ENCODE peak calls at places on chromosomes 3 and 15, in ten cellular contexts. One of them, this sample, is unnamed.

GRCh38 chr15:93086791-93087190 is 2.2 kb downstream of the RGMA start:
- DNase-seq in cardiac muscle cell: no peak
- DNase-seq in cardiac septum: no peak
- DNase-seq in activated T-cell treated with anti-CD3 and anti-CD28 coated beads for 1 hour: no peak
- DNase-seq in H54: no peak
- DNase-seq in activated naive CD8-positive, alpha-beta T cell treated with anti-CD3 and anti-CD28 coated beads, Interleukin-2, amount 50 U/mL, for 16 hours: no peak
- DNase-seq in PC-3: no peak
- DNase-seq in renal cortical epithelial cell: no peak
- DNase-seq in hippocampal formation: no peak
- DNase-seq in activated CD4-positive, alpha-beta T cell treated with anti-CD3 and anti-CD28 coated beads, Interleukin-2, amount 50 U/mL, for 1 hour: no peak
- DNase-seq in this sample: no peak

GRCh38 chr3:61954097-61954528 is 392.7 kb downstream of the PTPRG start:
- DNase-seq in hippocampal formation: no peak
- DNase-seq in activated CD4-positive, alpha-beta T cell treated with anti-CD3 and anti-CD28 coated beads, Interleukin-2, amount 50 U/mL, for 1 hour: no peak
- DNase-seq in cardiac muscle cell: peak
- DNase-seq in activated naive CD8-positive, alpha-beta T cell treated with anti-CD3 and anti-CD28 coated beads, Interleukin-2, amount 50 U/mL, for 16 hours: no peak
- DNase-seq in H54: no peak
- DNase-seq in cardiac septum: no peak
- DNase-seq in activated T-cell treated with anti-CD3 and anti-CD28 coated beads for 1 hour: no peak
- DNase-seq in PC-3: no peak
- DNase-seq in renal cortical epithelial cell: no peak
- DNase-seq in this sample: peak

GRCh38 chr3:124520970-124521369 is 209.3 kb upstream of the UMPS start:
- DNase-seq in renal cortical epithelial cell: peak
- DNase-seq in activated T-cell treated with anti-CD3 and anti-CD28 coated beads for 1 hour: no peak
- DNase-seq in activated CD4-positive, alpha-beta T cell treated with anti-CD3 and anti-CD28 coated beads, Interleukin-2, amount 50 U/mL, for 1 hour: no peak
- DNase-seq in cardiac muscle cell: no peak
- DNase-seq in PC-3: peak
- DNase-seq in hippocampal formation: no peak
- DNase-seq in H54: no peak
- DNase-seq in activated naive CD8-positive, alpha-beta T cell treated with anti-CD3 and anti-CD28 coated beads, Interleukin-2, amount 50 U/mL, for 16 hours: no peak
- DNase-seq in cardiac septum: no peak
- DNase-seq in this sample: peak

GRCh38 chr3:42492508-42493080 is 9.8 kb upstream of the VIPR1 start:
- DNase-seq in hippocampal formation: no peak
- DNase-seq in activated CD4-positive, alpha-beta T cell treated with anti-CD3 and anti-CD28 coated beads, Interleukin-2, amount 50 U/mL, for 1 hour: no peak
- DNase-seq in renal cortical epithelial cell: no peak
- DNase-seq in PC-3: no peak
- DNase-seq in activated naive CD8-positive, alpha-beta T cell treated with anti-CD3 and anti-CD28 coated beads, Interleukin-2, amount 50 U/mL, for 16 hours: no peak
- DNase-seq in cardiac septum: peak
- DNase-seq in H54: no peak
- DNase-seq in cardiac muscle cell: no peak
- DNase-seq in activated T-cell treated with anti-CD3 and anti-CD28 coated beads for 1 hour: no peak
- DNase-seq in this sample: no peak

GRCh38 chr15:100890850-100891249 is 11.2 kb downstream of the ALDH1A3 start:
- DNase-seq in H54: no peak
- DNase-seq in PC-3: peak
- DNase-seq in activated CD4-positive, alpha-beta T cell treated with anti-CD3 and anti-CD28 coated beads, Interleukin-2, amount 50 U/mL, for 1 hour: no peak
- DNase-seq in hippocampal formation: no peak
- DNase-seq in renal cortical epithelial cell: no peak
- DNase-seq in activated naive CD8-positive, alpha-beta T cell treated with anti-CD3 and anti-CD28 coated beads, Interleukin-2, amount 50 U/mL, for 16 hours: no peak
- DNase-seq in cardiac septum: peak
- DNase-seq in cardiac muscle cell: no peak
- DNase-seq in activated T-cell treated with anti-CD3 and anti-CD28 coated beads for 1 hour: no peak
- DNase-seq in this sample: no peak

GRCh38 chr15:42239528-42240245 is 31.6 kb upstream of the VPS39 start:
- DNase-seq in H54: no peak
- DNase-seq in cardiac muscle cell: no peak
- DNase-seq in cardiac septum: no peak
- DNase-seq in activated CD4-positive, alpha-beta T cell treated with anti-CD3 and anti-CD28 coated beads, Interleukin-2, amount 50 U/mL, for 1 hour: no peak
- DNase-seq in activated naive CD8-positive, alpha-beta T cell treated with anti-CD3 and anti-CD28 coated beads, Interleukin-2, amount 50 U/mL, for 16 hours: no peak
- DNase-seq in activated T-cell treated with anti-CD3 and anti-CD28 coated beads for 1 hour: no peak
- DNase-seq in renal cortical epithelial cell: no peak
- DNase-seq in PC-3: no peak
- DNase-seq in hippocampal formation: no peak
- DNase-seq in this sample: no peak

GRCh38 chr3:186516645-186517044 is 27.5 kb downstream of the CRYGS start:
- DNase-seq in cardiac muscle cell: no peak
- DNase-seq in activated CD4-positive, alpha-beta T cell treated with anti-CD3 and anti-CD28 coated beads, Interleukin-2, amount 50 U/mL, for 1 hour: no peak
- DNase-seq in H54: no peak
- DNase-seq in hippocampal formation: no peak
- DNase-seq in cardiac septum: no peak
- DNase-seq in renal cortical epithelial cell: no peak
- DNase-seq in activated T-cell treated with anti-CD3 and anti-CD28 coated beads for 1 hour: no peak
- DNase-seq in activated naive CD8-positive, alpha-beta T cell treated with anti-CD3 and anti-CD28 coated beads, Interleukin-2, amount 50 U/mL, for 16 hours: no peak
- DNase-seq in PC-3: no peak
- DNase-seq in this sample: no peak

GRCh38 chr3:88189361-88189810 is 39.6 kb downstream of the C3orf38 start:
- DNase-seq in H54: no peak
- DNase-seq in activated naive CD8-positive, alpha-beta T cell treated with anti-CD3 and anti-CD28 coated beads, Interleukin-2, amount 50 U/mL, for 16 hours: no peak
- DNase-seq in cardiac septum: no peak
- DNase-seq in renal cortical epithelial cell: no peak
- DNase-seq in hippocampal formation: no peak
- DNase-seq in activated T-cell treated with anti-CD3 and anti-CD28 coated beads for 1 hour: no peak
- DNase-seq in cardiac muscle cell: no peak
- DNase-seq in PC-3: no peak
- DNase-seq in activated CD4-positive, alpha-beta T cell treated with anti-CD3 and anti-CD28 coated beads, Interleukin-2, amount 50 U/mL, for 1 hour: no peak
- DNase-seq in this sample: peak

GRCh38 chr3:190261740-190262139 is 60.5 kb downstream of the CLDN1 start:
- DNase-seq in H54: no peak
- DNase-seq in cardiac septum: no peak
- DNase-seq in PC-3: no peak
- DNase-seq in activated naive CD8-positive, alpha-beta T cell treated with anti-CD3 and anti-CD28 coated beads, Interleukin-2, amount 50 U/mL, for 16 hours: no peak
- DNase-seq in activated CD4-positive, alpha-beta T cell treated with anti-CD3 and anti-CD28 coated beads, Interleukin-2, amount 50 U/mL, for 1 hour: no peak
- DNase-seq in activated T-cell treated with anti-CD3 and anti-CD28 coated beads for 1 hour: no peak
- DNase-seq in hippocampal formation: no peak
- DNase-seq in cardiac muscle cell: no peak
- DNase-seq in renal cortical epithelial cell: peak
- DNase-seq in this sample: peak

GRCh38 chr15:99014803-99015676 is 7.4 kb upstream of the PGPEP1L start:
- DNase-seq in renal cortical epithelial cell: peak
- DNase-seq in H54: peak
- DNase-seq in hippocampal formation: no peak
- DNase-seq in PC-3: peak
- DNase-seq in cardiac muscle cell: peak
- DNase-seq in activated naive CD8-positive, alpha-beta T cell treated with anti-CD3 and anti-CD28 coated beads, Interleukin-2, amount 50 U/mL, for 16 hours: no peak
- DNase-seq in cardiac septum: peak
- DNase-seq in activated T-cell treated with anti-CD3 and anti-CD28 coated beads for 1 hour: peak
- DNase-seq in activated CD4-positive, alpha-beta T cell treated with anti-CD3 and anti-CD28 coated beads, Interleukin-2, amount 50 U/mL, for 1 hour: peak
- DNase-seq in this sample: peak

GRCh38 chr15:31461375-31461774 is 134.7 kb downstream of the KLF13 start:
- DNase-seq in renal cortical epithelial cell: no peak
- DNase-seq in hippocampal formation: no peak
- DNase-seq in cardiac muscle cell: no peak
- DNase-seq in activated naive CD8-positive, alpha-beta T cell treated with anti-CD3 and anti-CD28 coated beads, Interleukin-2, amount 50 U/mL, for 16 hours: no peak
- DNase-seq in H54: no peak
- DNase-seq in activated CD4-positive, alpha-beta T cell treated with anti-CD3 and anti-CD28 coated beads, Interleukin-2, amount 50 U/mL, for 1 hour: no peak
- DNase-seq in activated T-cell treated with anti-CD3 and anti-CD28 coated beads for 1 hour: no peak
- DNase-seq in PC-3: no peak
- DNase-seq in cardiac septum: peak
- DNase-seq in this sample: peak

GRCh38 chr3:120348065-120348980 is 831 bp downstream of the LRRC58 start:
- DNase-seq in PC-3: peak
- DNase-seq in H54: peak
- DNase-seq in activated naive CD8-positive, alpha-beta T cell treated with anti-CD3 and anti-CD28 coated beads, Interleukin-2, amount 50 U/mL, for 16 hours: peak
- DNase-seq in cardiac muscle cell: peak
- DNase-seq in activated CD4-positive, alpha-beta T cell treated with anti-CD3 and anti-CD28 coated beads, Interleukin-2, amount 50 U/mL, for 1 hour: peak
- DNase-seq in renal cortical epithelial cell: peak
- DNase-seq in cardiac septum: peak
- DNase-seq in activated T-cell treated with anti-CD3 and anti-CD28 coated beads for 1 hour: peak
- DNase-seq in hippocampal formation: no peak
- DNase-seq in this sample: peak

GRCh38 chr3:3200632-3201212 is 21.2 kb upstream of the CRBN start:
- DNase-seq in activated CD4-positive, alpha-beta T cell treated with anti-CD3 and anti-CD28 coated beads, Interleukin-2, amount 50 U/mL, for 1 hour: no peak
- DNase-seq in PC-3: peak
- DNase-seq in activated T-cell treated with anti-CD3 and anti-CD28 coated beads for 1 hour: no peak
- DNase-seq in renal cortical epithelial cell: peak
- DNase-seq in hippocampal formation: peak
- DNase-seq in cardiac septum: no peak
- DNase-seq in activated naive CD8-positive, alpha-beta T cell treated with anti-CD3 and anti-CD28 coated beads, Interleukin-2, amount 50 U/mL, for 16 hours: no peak
- DNase-seq in H54: no peak
- DNase-seq in cardiac muscle cell: peak
- DNase-seq in this sample: peak

GRCh38 chr3:137084579-137084978 is 126.8 kb downstream of the IL20RB start:
- DNase-seq in PC-3: no peak
- DNase-seq in activated naive CD8-positive, alpha-beta T cell treated with anti-CD3 and anti-CD28 coated beads, Interleukin-2, amount 50 U/mL, for 16 hours: no peak
- DNase-seq in cardiac septum: no peak
- DNase-seq in activated T-cell treated with anti-CD3 and anti-CD28 coated beads for 1 hour: no peak
- DNase-seq in H54: no peak
- DNase-seq in cardiac muscle cell: no peak
- DNase-seq in renal cortical epithelial cell: no peak
- DNase-seq in activated CD4-positive, alpha-beta T cell treated with anti-CD3 and anti-CD28 coated beads, Interleukin-2, amount 50 U/mL, for 1 hour: no peak
- DNase-seq in hippocampal formation: no peak
- DNase-seq in this sample: peak

GRCh38 chr15:63598467-63599400 is 1.5 kb downstream of the FBXL22 start:
- DNase-seq in cardiac septum: no peak
- DNase-seq in activated T-cell treated with anti-CD3 and anti-CD28 coated beads for 1 hour: no peak
- DNase-seq in PC-3: no peak
- DNase-seq in renal cortical epithelial cell: peak
- DNase-seq in cardiac muscle cell: peak
- DNase-seq in activated CD4-positive, alpha-beta T cell treated with anti-CD3 and anti-CD28 coated beads, Interleukin-2, amount 50 U/mL, for 1 hour: no peak
- DNase-seq in hippocampal formation: no peak
- DNase-seq in H54: no peak
- DNase-seq in activated naive CD8-positive, alpha-beta T cell treated with anti-CD3 and anti-CD28 coated beads, Interleukin-2, amount 50 U/mL, for 16 hours: no peak
- DNase-seq in this sample: no peak

GRCh38 chr3:66997560-66998074 is 490 bp upstream of the KBTBD8 start:
- DNase-seq in activated T-cell treated with anti-CD3 and anti-CD28 coated beads for 1 hour: no peak
- DNase-seq in renal cortical epithelial cell: peak
- DNase-seq in PC-3: no peak
- DNase-seq in cardiac septum: no peak
- DNase-seq in hippocampal formation: no peak
- DNase-seq in H54: no peak
- DNase-seq in cardiac muscle cell: no peak
- DNase-seq in activated naive CD8-positive, alpha-beta T cell treated with anti-CD3 and anti-CD28 coated beads, Interleukin-2, amount 50 U/mL, for 16 hours: no peak
- DNase-seq in activated CD4-positive, alpha-beta T cell treated with anti-CD3 and anti-CD28 coated beads, Interleukin-2, amount 50 U/mL, for 1 hour: no peak
- DNase-seq in this sample: no peak

GRCh38 chr15:33453761-33454160 is 143.0 kb downstream of the RYR3 start:
- DNase-seq in PC-3: no peak
- DNase-seq in activated naive CD8-positive, alpha-beta T cell treated with anti-CD3 and anti-CD28 coated beads, Interleukin-2, amount 50 U/mL, for 16 hours: no peak
- DNase-seq in activated CD4-positive, alpha-beta T cell treated with anti-CD3 and anti-CD28 coated beads, Interleukin-2, amount 50 U/mL, for 1 hour: no peak
- DNase-seq in cardiac muscle cell: no peak
- DNase-seq in renal cortical epithelial cell: peak
- DNase-seq in activated T-cell treated with anti-CD3 and anti-CD28 coated beads for 1 hour: no peak
- DNase-seq in H54: no peak
- DNase-seq in cardiac septum: no peak
- DNase-seq in hippocampal formation: no peak
- DNase-seq in this sample: no peak

GRCh38 chr15:69193948-69194827 is 33.8 kb downstream of the GLCE start:
- DNase-seq in PC-3: no peak
- DNase-seq in renal cortical epithelial cell: peak
- DNase-seq in cardiac muscle cell: peak
- DNase-seq in activated naive CD8-positive, alpha-beta T cell treated with anti-CD3 and anti-CD28 coated beads, Interleukin-2, amount 50 U/mL, for 16 hours: no peak
- DNase-seq in activated T-cell treated with anti-CD3 and anti-CD28 coated beads for 1 hour: no peak
- DNase-seq in H54: no peak
- DNase-seq in activated CD4-positive, alpha-beta T cell treated with anti-CD3 and anti-CD28 coated beads, Interleukin-2, amount 50 U/mL, for 1 hour: no peak
- DNase-seq in hippocampal formation: no peak
- DNase-seq in cardiac septum: no peak
- DNase-seq in this sample: peak